ENCODE peak calls at places on chromosomes 2 and 18, in nine cellular contexts. V is RWPE2, M is cardiac fibroblast, H is MM.1S, C is cardiac muscle cell, B is fibroblast of pulmonary artery, W is AG09309, T is choroid plexus epithelial cell, I is retinal pigment epithelial cell. F is an unnamed sample.

GRCh38 chr18:5527603-5528002 is 16.2 kb downstream of the EPB41L3 start:
- DNase-seq in V (no peak), M (peak), H (no peak), C (peak), B (peak), W (peak), T (peak), I (no peak), F (peak)

GRCh38 chr2:88133875-88134274 is 6.0 kb upstream of the FABP1 start:
- DNase-seq in V (no peak), M (no peak), H (no peak), C (no peak), B (no peak), W (no peak), T (no peak), I (no peak), F (no peak)

GRCh38 chr2:128594953-128595677 is 276.4 kb upstream of the HS6ST1 start:
- DNase-seq in V (no peak), M (no peak), H (no peak), C (no peak), B (no peak), W (no peak), T (no peak), I (no peak), F (no peak)

GRCh38 chr2:240369725-240370585 is 65.5 kb upstream of the GPC1 start:
- DNase-seq in V (peak), M (peak), H (no peak), C (peak), B (peak), W (peak), T (peak), I (peak), F (peak)

GRCh38 chr2:178895171-178895570 is 87.9 kb upstream of the TTN start:
- DNase-seq in V (no peak), M (no peak), H (no peak), C (no peak), B (no peak), W (no peak), T (no peak), I (no peak), F (no peak)

GRCh38 chr2:240203031-240203841 is 62.8 kb upstream of the OTOS start:
- DNase-seq in V (no peak), M (no peak), H (no peak), C (no peak), B (no peak), W (no peak), T (no peak), I (no peak), F (no peak)

GRCh38 chr2:121333834-121334558 is 49.0 kb upstream of the TFCP2L1 start:
- DNase-seq in V (no peak), M (no peak), H (no peak), C (no peak), B (no peak), W (no peak), T (no peak), I (no peak), F (no peak)

GRCh38 chr18:58247363-58247834 is 203.4 kb downstream of the NEDD4L start:
- DNase-seq in V (no peak), M (peak), H (no peak), C (peak), B (peak), W (no peak), T (peak), I (no peak), F (peak)

GRCh38 chr18:22282311-22283235 is 113.2 kb downstream of the GATA6 start:
- DNase-seq in V (no peak), M (peak), H (no peak), C (peak), B (peak), W (peak), T (peak), I (peak), F (peak)

GRCh38 chr2:196233033-196233807 is 61.8 kb upstream of the STK17B start:
- DNase-seq in V (peak), M (peak), H (peak), C (peak), B (peak), W (peak), T (peak), I (peak), F (peak)

GRCh38 chr2:230564805-230565779 is 147.6 kb upstream of the CAB39 start:
- DNase-seq in V (no peak), M (peak), H (no peak), C (peak), B (no peak), W (peak), T (peak), I (peak), F (no peak)

GRCh38 chr2:187976667-187977333 is 314.9 kb upstream of the GULP1 start:
- DNase-seq in V (no peak), M (no peak), H (no peak), C (no peak), B (no peak), W (no peak), T (no peak), I (peak), F (no peak)

GRCh38 chr2:881204-881918 is 69.3 kb upstream of the SNTG2 start:
- DNase-seq in V (no peak), M (no peak), H (no peak), C (no peak), B (no peak), W (no peak), T (no peak), I (no peak), F (no peak)

GRCh38 chr18:79580481-79581171 is 99.0 kb upstream of the CTDP1 start:
- DNase-seq in V (peak), M (no peak), H (no peak), C (no peak), B (no peak), W (no peak), T (no peak), I (no peak), F (no peak)

GRCh38 chr2:134153481-134153880 is 100.4 kb upstream of the MGAT5 start:
- DNase-seq in V (no peak), M (no peak), H (no peak), C (no peak), B (no peak), W (no peak), T (no peak), I (no peak), F (no peak)

GRCh38 chr18:21481739-21482138 is 118.8 kb downstream of the ESCO1 start:
- DNase-seq in V (no peak), M (no peak), H (no peak), C (no peak), B (no peak), W (no peak), T (no peak), I (no peak), F (no peak)

GRCh38 chr2:36538345-36538744 is 59.6 kb downstream of the FEZ2 start:
- DNase-seq in V (no peak), M (no peak), H (no peak), C (peak), B (peak), W (no peak), T (peak), I (no peak), F (no peak)

GRCh38 chr18:55150001-55150400 is 190.7 kb upstream of the CCDC68 start:
- DNase-seq in V (no peak), M (no peak), H (no peak), C (no peak), B (no peak), W (no peak), T (no peak), I (no peak), F (no peak)

GRCh38 chr2:162092656-162093556 is 18.9 kb upstream of the DPP4 start:
- DNase-seq in V (peak), M (peak), H (no peak), C (peak), B (peak), W (peak), T (peak), I (peak), F (peak)

GRCh38 chr2:8926356-8926755 is 77.1 kb downstream of the MBOAT2 start:
- DNase-seq in V (no peak), M (no peak), H (no peak), C (no peak), B (no peak), W (no peak), T (no peak), I (no peak), F (no peak)

GRCh38 chr2:150811259-150811912 is 323.9 kb upstream of the RND3 start:
- DNase-seq in V (no peak), M (peak), H (no peak), C (peak), B (peak), W (peak), T (peak), I (peak), F (peak)

GRCh38 chr2:155256803-155257202 is 558.3 kb downstream of the KCNJ3 start:
- DNase-seq in V (no peak), M (no peak), H (no peak), C (no peak), B (no peak), W (no peak), T (no peak), I (no peak), F (no peak)

GRCh38 chr2:68282814-68283812 is 30.8 kb upstream of the PPP3R1 start:
- DNase-seq in V (no peak), M (peak), H (peak), C (peak), B (peak), W (no peak), T (peak), I (no peak), F (peak)

GRCh38 chr2:183185534-183185933 is 61.3 kb downstream of the NUP35 start:
- DNase-seq in V (no peak), M (no peak), H (no peak), C (no peak), B (no peak), W (no peak), T (no peak), I (no peak), F (no peak)

GRCh38 chr2:88451647-88452150 is 794 bp downstream of the FOXI3 start:
- DNase-seq in V (no peak), M (no peak), H (peak), C (no peak), B (no peak), W (no peak), T (peak), I (no peak), F (no peak)

GRCh38 chr2:73283545-73284295 is 558 bp downstream of the FBXO41 start:
- DNase-seq in V (no peak), M (no peak), H (peak), C (no peak), B (no peak), W (no peak), T (no peak), I (no peak), F (no peak)

GRCh38 chr2:74128206-74128605 is 19.5 kb downstream of the BOLA3 start:
- DNase-seq in V (no peak), M (no peak), H (no peak), C (peak), B (peak), W (no peak), T (no peak), I (no peak), F (peak)

GRCh38 chr2:233821709-233822100 is 32.6 kb downstream of the HJURP start:
- DNase-seq in V (peak), M (no peak), H (no peak), C (no peak), B (no peak), W (no peak), T (no peak), I (no peak), F (no peak)

GRCh38 chr2:2641541-2642410 is 310.7 kb upstream of the MYT1L start:
- DNase-seq in V (no peak), M (no peak), H (no peak), C (no peak), B (no peak), W (no peak), T (no peak), I (no peak), F (no peak)

GRCh38 chr2:203586696-203587095 is 51.6 kb upstream of the RAPH1 start:
- DNase-seq in V (no peak), M (no peak), H (no peak), C (peak), B (no peak), W (no peak), T (peak), I (no peak), F (peak)

GRCh38 chr2:101446869-101447268 is 28.0 kb downstream of the RFX8 start:
- DNase-seq in V (no peak), M (peak), H (no peak), C (peak), B (peak), W (peak), T (peak), I (no peak), F (no peak)

GRCh38 chr2:11406492-11407381 is 59.2 kb downstream of the E2F6 start:
- DNase-seq in V (no peak), M (peak), H (no peak), C (peak), B (peak), W (peak), T (peak), I (no peak), F (peak)

GRCh38 chr2:44233450-44234128 is 41.7 kb upstream of the SLC3A1 start:
- DNase-seq in V (no peak), M (peak), H (no peak), C (peak), B (peak), W (no peak), T (peak), I (peak), F (peak)

GRCh38 chr2:237298323-237299118 is 115.4 kb downstream of the COL6A3 start:
- DNase-seq in V (peak), M (peak), H (no peak), C (peak), B (no peak), W (peak), T (peak), I (peak), F (peak)

GRCh38 chr2:120287183-120288015 is 34.7 kb downstream of the RALB start:
- DNase-seq in V (no peak), M (peak), H (no peak), C (peak), B (peak), W (peak), T (peak), I (no peak), F (peak)
- H3K4me3 ChIP-seq in V (no peak), M (no peak), H (no peak), C (no peak), B (no peak), W (no peak), T (no peak), I (no peak), F (no peak)

DNA sequence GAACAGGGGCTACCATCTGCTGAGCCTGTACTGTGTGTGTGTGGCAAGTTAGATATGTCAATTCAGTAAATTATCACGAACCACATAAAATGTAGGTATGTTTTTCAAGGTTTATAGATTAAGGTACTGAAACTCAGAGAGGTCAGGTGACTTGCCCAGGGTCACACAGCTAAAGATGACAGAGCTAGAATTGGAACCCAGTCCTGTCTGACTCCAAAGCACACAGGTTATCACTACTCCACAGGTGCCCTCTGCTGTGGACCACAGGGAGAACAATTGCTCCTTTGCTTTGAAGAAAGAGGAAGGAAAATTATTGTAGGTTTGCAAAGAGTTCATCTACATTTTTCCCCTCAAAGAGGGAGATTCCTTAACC is 229.7 kb upstream of the AGAP1 start:
- DNase-seq in V (no peak), M (no peak), H (no peak), C (no peak), B (no peak), W (no peak), T (no peak), I (no peak), F (no peak)
- H3K4me3 ChIP-seq in V (no peak), M (no peak), H (no peak), C (no peak), B (no peak), W (no peak), T (no peak), I (no peak), F (no peak)

GRCh38 chr18:69838620-69839411 is 108.9 kb downstream of the CD226 start:
- DNase-seq in V (no peak), M (peak), H (no peak), C (no peak), B (no peak), W (no peak), T (no peak), I (no peak), F (no peak)
- H3K4me3 ChIP-seq in V (no peak), M (no peak), H (no peak), C (no peak), B (no peak), W (no peak), T (no peak), I (no peak), F (no peak)

GRCh38 chr2:100107440-100107839 is 35.0 kb downstream of the AFF3 start:
- DNase-seq in V (no peak), M (no peak), H (no peak), C (no peak), B (no peak), W (no peak), T (no peak), I (no peak), F (no peak)

GRCh38 chr2:100106460-100106859 is 35.9 kb downstream of the AFF3 start:
- DNase-seq in V (no peak), M (no peak), H (no peak), C (no peak), B (no peak), W (no peak), T (no peak), I (no peak), F (peak)

GRCh38 chr2:100107911-100108647 is 34.3 kb downstream of the AFF3 start:
- DNase-seq in V (no peak), M (no peak), H (no peak), C (no peak), B (no peak), W (no peak), T (no peak), I (no peak), F (no peak)

GRCh38 chr2:100114011-100114433 is 28.4 kb downstream of the AFF3 start:
- DNase-seq in V (no peak), M (no peak), H (no peak), C (no peak), B (no peak), W (no peak), T (no peak), I (no peak), F (no peak)

DNA sequence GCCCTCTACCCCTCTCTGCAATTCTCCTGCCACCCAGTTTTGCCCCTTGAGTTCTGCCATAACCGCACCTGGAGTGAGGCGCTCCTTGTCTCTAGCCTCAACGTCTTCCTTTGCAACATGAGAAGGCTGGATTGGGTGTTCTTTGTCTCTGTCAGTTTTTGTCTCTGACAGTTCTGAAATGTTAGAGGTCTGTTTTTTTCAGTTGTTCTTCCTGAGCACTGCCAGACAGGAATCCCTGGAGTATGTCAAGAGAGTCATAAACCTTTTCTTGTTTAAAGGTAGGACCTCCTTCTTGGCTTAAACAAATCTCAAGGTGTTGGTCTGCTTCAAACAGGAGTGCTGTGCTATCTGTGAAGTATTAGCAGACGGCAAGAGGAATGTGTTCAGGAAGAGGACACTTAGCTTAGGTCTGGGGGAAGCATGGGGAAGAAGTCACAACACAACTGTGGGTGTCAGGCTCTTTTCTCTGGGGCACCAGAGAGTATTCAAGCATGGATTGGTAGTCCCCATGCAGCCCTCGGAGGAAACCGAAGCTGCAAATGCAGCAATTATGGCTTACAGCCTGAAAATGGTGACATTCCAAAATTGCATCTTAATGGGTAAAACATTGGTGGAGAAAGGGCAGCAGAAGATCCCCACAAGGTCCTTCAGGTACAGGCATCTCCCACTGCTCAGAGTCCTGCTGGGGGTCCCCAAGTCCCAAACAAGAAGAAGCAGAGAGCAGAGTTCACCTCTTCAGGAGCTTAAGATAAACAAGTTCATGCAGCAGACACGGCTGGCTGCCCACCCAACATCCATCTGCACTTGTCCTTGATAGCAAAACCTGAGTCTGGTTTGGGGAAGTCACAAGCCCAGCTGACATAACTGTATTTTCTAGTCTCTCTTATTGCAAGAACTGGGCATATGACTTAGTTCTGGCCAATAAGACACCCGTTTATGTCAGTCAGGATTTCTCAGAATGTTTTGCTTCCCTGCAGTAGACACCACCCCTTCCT is 32.1 kb downstream of the AFF3 start:
- DNase-seq in V (no peak), M (no peak), H (no peak), C (no peak), B (no peak), W (no peak), T (no peak), I (no peak), F (no peak)
- H3K4me3 ChIP-seq in V (no peak), M (no peak), H (no peak), C (no peak), B (no peak), W (no peak), T (no peak), I (no peak), F (no peak)

GRCh38 chr2:177211602-177212105 is 940 bp upstream of the HNRNPA3 start:
- DNase-seq in V (no peak), M (no peak), H (peak), C (no peak), B (no peak), W (no peak), T (no peak), I (no peak), F (no peak)

GRCh38 chr2:177207101-177207500 is 5.5 kb upstream of the HNRNPA3 start:
- DNase-seq in V (no peak), M (no peak), H (peak), C (no peak), B (no peak), W (no peak), T (no peak), I (no peak), F (no peak)

GRCh38 chr2:177212895-177213856 is 582 bp downstream of the HNRNPA3 start:
- DNase-seq in V (peak), M (peak), H (peak), C (peak), B (peak), W (peak), T (peak), I (peak), F (peak)

GRCh38 chr2:177212106-177212894 is at the start of gene HNRNPA3:
- DNase-seq in V (peak), M (peak), H (peak), C (peak), B (peak), W (peak), T (peak), I (peak), F (peak)

DNA sequence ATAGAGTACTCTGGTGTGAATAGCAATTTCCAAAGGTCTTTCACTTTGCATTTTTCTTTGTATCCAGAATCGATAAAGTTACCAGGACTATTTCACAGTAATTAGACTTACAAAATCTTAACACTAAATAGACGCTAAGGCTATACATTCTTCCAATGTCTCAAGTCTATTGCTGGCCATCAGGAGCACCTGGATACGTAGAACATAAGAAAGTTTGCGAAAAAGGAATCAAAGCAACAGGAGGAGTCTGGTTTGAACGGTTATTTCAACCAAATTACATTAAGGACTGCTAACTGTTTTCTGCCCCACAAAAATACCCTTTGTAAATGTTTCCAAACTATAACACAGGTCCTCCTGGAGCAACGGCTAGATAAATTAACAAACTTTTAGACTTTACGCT is 1.4 kb upstream of the HNRNPA3 start:
- DNase-seq in V (no peak), M (no peak), H (no peak), C (no peak), B (no peak), W (no peak), T (no peak), I (no peak), F (no peak)
- H3K4me3 ChIP-seq in V (peak), M (no peak), H (peak), C (peak), B (peak), W (no peak), T (peak), I (peak), F (peak)

GRCh38 chr18:78240867-78241266 is 738.8 kb upstream of the SALL3 start:
- DNase-seq in V (no peak), M (no peak), H (no peak), C (no peak), B (no peak), W (no peak), T (no peak), I (no peak), F (no peak)
- H3K4me3 ChIP-seq in V (no peak), M (no peak), H (no peak), C (no peak), B (no peak), W (no peak), T (no peak), I (no peak), F (no peak)

GRCh38 chr2:54568876-54569298 is 112.8 kb downstream of the SPTBN1 start:
- DNase-seq in V (no peak), M (no peak), H (peak), C (no peak), B (no peak), W (no peak), T (no peak), I (no peak), F (no peak)
- H3K4me3 ChIP-seq in V (no peak), M (no peak), H (peak), C (no peak), B (no peak), W (no peak), T (no peak), I (no peak), F (no peak)

F was measured in fibroblast of villous mesenchyme.